ENCODE peak calls at places on chromosome 2, in nine cellular contexts. M is body of pancreas; X is CD8-positive, alpha-beta T cell; J is CD4-positive, alpha-beta T cell; G is esophagus squamous epithelium; D is mesenchymal stem cell; O is kidney; L is CD8-positive, alpha-beta memory T cell; R is prostate gland. V is an unnamed sample.

GRCh38 chr2:9694661-9695060 is 63.9 kb upstream of the YWHAQ start:
- DNase-seq in R (no peak), D (no peak), J (no peak), M (no peak), X (no peak), O (no peak), G (no peak), L (no peak), V (no peak)

GRCh38 chr2:56680971-56681631 is 497.3 kb downstream of the CCDC85A start:
- DNase-seq in L (no peak), D (peak), G (no peak), M (no peak), X (no peak), R (no peak), J (no peak), O (no peak), V (peak)

GRCh38 chr2:241924909-241925250 is 55.4 kb downstream of the RTP5 start:
- DNase-seq in G (no peak), D (no peak), O (no peak), R (no peak), L (no peak), X (no peak), M (no peak), J (no peak), V (no peak)

GRCh38 chr2:66699481-66700180 is 264.7 kb downstream of the MEIS1 start:
- DNase-seq in G (no peak), M (no peak), X (no peak), O (no peak), R (no peak), L (no peak), J (no peak), D (no peak), V (no peak)

GRCh38 chr2:105325389-105325963 is 4.1 kb downstream of the TGFBRAP1 start:
- DNase-seq in M (no peak), G (no peak), J (no peak), X (no peak), O (no peak), D (peak), L (no peak), R (no peak), V (peak)

GRCh38 chr2:159758686-159759085 is 39.3 kb downstream of the CD302 start:
- DNase-seq in J (no peak), R (no peak), O (no peak), L (no peak), X (no peak), G (no peak), D (no peak), M (no peak), V (no peak)

GRCh38 chr2:182907081-182907830 is 40.8 kb upstream of the FRZB start:
- DNase-seq in O (no peak), R (no peak), D (peak), M (no peak), J (no peak), G (no peak), L (no peak), X (no peak), V (peak)

GRCh38 chr2:233100192-233100998 is 40.3 kb downstream of the INPP5D start:
- DNase-seq in O (no peak), J (no peak), G (no peak), R (no peak), X (peak), L (peak), D (no peak), M (no peak), V (no peak)

GRCh38 chr2:27264753-27265535 is 2.1 kb upstream of the SLC30A3 start:
- DNase-seq in R (peak), D (peak), O (peak), X (peak), L (peak), M (peak), G (no peak), J (peak), V (peak)

GRCh38 chr2:169143998-169144397 is 74.6 kb downstream of the DHRS9 start:
- DNase-seq in R (no peak), O (no peak), M (no peak), D (no peak), G (no peak), X (no peak), L (no peak), J (no peak), V (no peak)

GRCh38 chr2:221529943-221530652 is 42.0 kb downstream of the EPHA4 start:
- DNase-seq in R (peak), J (no peak), O (no peak), G (no peak), D (peak), L (no peak), M (no peak), X (no peak), V (peak)

GRCh38 chr2:119693967-119694366 is 15.0 kb downstream of the TMEM177 start:
- DNase-seq in D (no peak), O (no peak), G (no peak), L (no peak), M (no peak), J (no peak), R (no peak), X (no peak), V (no peak)

GRCh38 chr2:226440119-226440917 is 359.3 kb downstream of the IRS1 start:
- DNase-seq in L (no peak), R (no peak), O (no peak), D (no peak), M (no peak), J (no peak), G (no peak), X (no peak), V (no peak)

GRCh38 chr2:10891391-10891790 is 20.3 kb upstream of the KCNF1 start:
- DNase-seq in L (no peak), X (no peak), G (no peak), J (no peak), M (no peak), O (no peak), R (no peak), D (no peak), V (no peak)

GRCh38 chr2:218746960-218747359 is 35.0 kb upstream of the CYP27A1 start:
- DNase-seq in D (no peak), L (no peak), O (no peak), J (no peak), X (no peak), R (no peak), M (no peak), G (no peak), V (no peak)

GRCh38 chr2:218745559-218746469 is 35.2 kb downstream of the TTLL4 start:
- DNase-seq in M (peak), J (no peak), G (no peak), R (peak), O (no peak), D (no peak), L (no peak), X (no peak), V (peak)

GRCh38 chr2:218744615-218745014 is 34.0 kb downstream of the TTLL4 start:
- DNase-seq in X (no peak), G (no peak), J (no peak), M (no peak), D (no peak), R (no peak), O (no peak), L (no peak), V (no peak)

GRCh38 chr2:218746470-218746795 is 35.5 kb upstream of the CYP27A1 start:
- DNase-seq in J (no peak), D (no peak), R (no peak), G (no peak), L (no peak), X (no peak), M (no peak), O (no peak), V (no peak)

DNA sequence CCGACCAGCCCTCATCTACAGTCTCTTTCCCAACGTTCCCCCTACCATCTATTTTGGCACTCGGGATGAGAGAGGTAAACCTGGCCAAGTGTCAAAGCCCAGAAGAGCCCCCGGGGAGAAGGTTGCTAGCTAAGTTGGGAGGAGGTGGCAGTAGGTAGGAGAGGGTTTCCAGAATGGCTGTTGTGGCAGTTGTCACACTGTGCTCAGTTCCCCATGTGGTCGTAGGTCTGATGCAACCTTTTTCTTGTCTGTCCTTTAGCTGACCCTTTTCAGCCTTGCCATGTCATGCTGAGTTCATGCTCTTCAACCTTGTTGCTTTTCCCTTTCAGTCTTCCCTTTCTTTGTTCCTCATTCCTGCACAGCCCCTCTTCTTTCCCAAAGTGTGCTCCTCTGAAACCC is 34.5 kb downstream of the TTLL4 start:
- DNase-seq in X (no peak), D (no peak), O (no peak), M (no peak), L (no peak), R (no peak), G (no peak), J (no peak), V (no peak)
- H3K27ac ChIP-seq in X (no peak), D (no peak), O (no peak), M (peak), L (no peak), R (peak), G (no peak), J (no peak), V (no peak)

DNA sequence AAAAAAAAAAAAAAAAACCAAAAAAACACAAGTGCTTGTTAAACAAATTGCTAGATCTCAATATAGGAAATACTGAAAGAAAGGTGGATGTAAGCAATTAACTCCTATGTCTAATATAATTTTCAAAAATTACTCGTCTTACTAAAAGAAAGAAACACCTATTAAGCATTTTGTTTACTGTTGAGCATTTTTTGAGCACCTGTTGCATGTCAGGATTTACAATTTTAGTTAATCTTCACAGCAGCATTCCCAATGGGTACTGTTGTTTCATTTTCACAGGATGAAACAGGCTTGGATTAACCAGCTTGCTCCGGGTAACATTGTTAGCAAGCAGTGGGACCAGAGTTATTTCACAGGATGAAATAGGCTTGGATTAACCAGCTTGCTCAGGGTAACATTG is 4.8 kb downstream of the ZNF638 start:
- DNase-seq in O (no peak), X (no peak), L (no peak), G (no peak), M (no peak), R (no peak), J (no peak), D (no peak), V (no peak)
- H3K27ac ChIP-seq in O (no peak), X (no peak), L (no peak), G (peak), M (no peak), R (no peak), J (no peak), D (no peak), V (no peak)

DNA sequence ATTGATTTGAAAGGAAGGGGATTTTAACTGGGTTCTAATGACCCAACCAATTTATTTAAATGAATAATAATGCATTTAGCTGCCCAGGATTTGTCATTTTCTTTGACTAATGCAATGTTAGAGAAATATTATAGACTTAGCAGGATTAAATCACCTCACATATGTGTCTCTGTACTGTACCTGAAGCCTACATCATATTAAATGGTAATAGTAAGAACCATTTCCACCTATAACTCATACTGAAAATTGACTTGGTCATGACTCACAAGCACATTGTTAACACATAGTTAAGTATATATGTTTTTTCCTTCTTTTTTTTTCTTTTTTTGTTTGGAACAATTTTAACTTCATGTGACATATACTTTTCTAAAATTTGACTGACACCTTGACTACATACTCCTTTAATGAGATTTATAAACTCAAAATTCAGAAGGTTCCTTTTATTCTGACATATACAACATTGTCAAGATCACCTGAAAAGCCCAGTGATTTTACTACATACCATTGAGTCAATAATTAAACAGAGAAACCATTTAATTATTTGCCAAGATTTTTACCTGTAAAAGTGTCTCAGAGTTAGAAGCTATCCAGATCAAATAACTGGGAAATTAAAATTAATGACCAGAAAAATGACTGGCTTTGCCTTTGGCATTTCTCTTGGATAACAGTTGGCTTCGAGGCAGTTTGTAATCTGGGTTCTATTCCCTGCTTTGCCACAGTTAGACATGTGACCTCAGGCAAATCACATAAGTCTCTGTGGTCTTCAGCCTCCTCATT is 58.8 kb upstream of the CDC42EP3 start:
- DNase-seq in J (no peak), R (no peak), G (no peak), X (no peak), O (no peak), L (no peak), M (no peak), D (no peak), V (no peak)
- H3K27ac ChIP-seq in J (no peak), R (no peak), G (no peak), X (no peak), O (no peak), L (no peak), M (no peak), D (no peak), V (no peak)

DNA sequence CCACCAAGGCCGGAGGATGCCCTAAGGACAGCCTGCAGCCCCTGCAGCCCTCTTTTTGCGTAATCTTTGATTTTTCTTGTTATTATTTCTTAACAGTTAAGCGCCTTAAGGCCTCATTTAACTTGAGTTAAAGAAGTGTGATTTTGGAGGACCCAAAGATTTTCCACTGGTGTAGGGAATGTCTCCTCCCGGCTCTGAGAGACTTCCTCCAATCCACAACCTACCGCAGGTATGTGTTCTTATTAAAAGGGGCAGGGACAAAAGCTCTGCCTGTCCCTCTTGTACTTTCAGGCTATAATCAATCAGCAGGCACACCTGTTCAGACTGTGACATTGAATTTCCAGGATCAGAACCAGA is 285.1 kb downstream of the PRKCE start:
- DNase-seq in M (no peak), L (no peak), D (no peak), O (no peak), X (no peak), G (no peak), J (no peak), R (no peak), V (no peak)
- H3K27ac ChIP-seq in M (no peak), L (no peak), D (no peak), O (no peak), X (no peak), G (peak), J (no peak), R (no peak), V (no peak)

V was measured in brain microvascular endothelial cell.